ENCODE peak calls at places on chromosomes 13 and 19, in four cellular contexts. X is HEK293T; B is CD4-positive, alpha-beta T cell; S is non-pigmented ciliary epithelial cell. L is an unnamed sample.

GRCh38 chr13:46753917-46754316 is 43.0 kb downstream of the ESD start:
- DNase-seq in S (no peak), B (no peak), X (no peak), L (no peak)

GRCh38 chr19:34925278-34925855 is 1.3 kb upstream of the ZNF30 start:
- DNase-seq in S (no peak), X (no peak), B (no peak), L (no peak)

GRCh38 chr13:75360170-75360569 is 121.8 kb downstream of the TBC1D4 start:
- DNase-seq in B (no peak), S (no peak), X (no peak), L (no peak)

GRCh38 chr19:5403968-5404640 is 51.1 kb upstream of the ZNRF4 start:
- DNase-seq in B (peak; percentile 32), X (peak; percentile 85), S (peak; percentile 52), L (peak; percentile 30)

GRCh38 chr13:58397596-58398387 is 766.2 kb downstream of the PCDH17 start:
- DNase-seq in X (no peak), B (no peak), S (no peak), L (no peak)

GRCh38 chr19:33192010-33192409 is 2.1 kb upstream of the LRP3 start:
- DNase-seq in X (no peak), B (no peak), S (no peak), L (no peak)

GRCh38 chr13:29369060-29369743 is 226.3 kb downstream of the SLC7A1 start:
- DNase-seq in X (peak; percentile 32), B (no peak), S (peak; percentile 13), L (no peak)

GRCh38 chr13:43572601-43573360 is 214.0 kb downstream of the ENOX1 start:
- DNase-seq in S (no peak), X (no peak), B (no peak), L (no peak)

GRCh38 chr19:6222884-6223283 is 56.9 kb downstream of the MLLT1 start:
- DNase-seq in X (no peak), B (no peak), S (no peak), L (no peak)

GRCh38 chr13:45833242-45833641 is 18.3 kb downstream of the SIAH3 start:
- DNase-seq in S (no peak), B (no peak), X (no peak), L (no peak)

GRCh38 chr13:98927954-98928927 is 49.6 kb downstream of the DOCK9 start:
- DNase-seq in S (no peak), B (no peak), X (no peak), L (no peak)

GRCh38 chr13:111429064-111429558 is 108.7 kb downstream of the TEX29 start:
- DNase-seq in X (peak; percentile 49), S (no peak), B (peak; percentile 17), L (no peak)

GRCh38 chr13:60226507-60226906 is 62.8 kb upstream of the DIAPH3 start:
- DNase-seq in B (no peak), X (peak; percentile 25), S (no peak), L (no peak)

GRCh38 chr13:77565635-77566034 is 30.1 kb downstream of the SCEL start:
- DNase-seq in S (no peak), B (no peak), X (peak; percentile 55), L (peak; percentile 28)

GRCh38 chr19:50861496-50862286 is 7.0 kb downstream of the KLK3 start:
- DNase-seq in B (no peak), S (no peak), X (no peak), L (no peak)

GRCh38 chr19:10593820-10594637 is 6.9 kb upstream of the AP1M2 start:
- DNase-seq in S (no peak), X (no peak), B (no peak), L (no peak)

GRCh38 chr19:33282036-33282686 is 20.2 kb downstream of the CEBPA start:
- DNase-seq in B (no peak), S (no peak), X (no peak), L (no peak)

GRCh38 chr13:99500839-99501134 is 485 bp upstream of the TM9SF2 start:
- DNase-seq in X (no peak), B (no peak), S (no peak), L (no peak)

GRCh38 chr19:19306191-19306590 is 14.1 kb downstream of the SUGP1 start:
- DNase-seq in X (no peak), S (no peak), B (no peak), L (no peak)

GRCh38 chr19:29267701-29268100 is 54.8 kb upstream of the UQCRFS1 start:
- DNase-seq in B (no peak), S (no peak), X (no peak), L (no peak)

GRCh38 chr13:97205971-97206370 is 16.2 kb upstream of the MBNL2 start:
- DNase-seq in S (no peak), B (no peak), X (no peak), L (no peak)

GRCh38 chr19:3163230-3163886 is 15.2 kb upstream of the S1PR4 start:
- DNase-seq in S (no peak), B (peak; percentile 61), X (peak; percentile 88), L (peak; percentile 73)

GRCh38 chr19:3098141-3098514 is 4.0 kb downstream of the GNA11 start:
- DNase-seq in X (no peak), B (no peak), S (no peak), L (no peak)

GRCh38 chr13:24865158-24865557 is 101.2 kb downstream of the RNF17 start:
- DNase-seq in X (no peak), S (no peak), B (no peak), L (no peak)

GRCh38 chr19:10286803-10287737 is at the start of gene ICAM4:
- DNase-seq in B (no peak), X (peak; percentile 34), S (no peak), L (no peak)

GRCh38 chr19:57382806-57383488 is 6.7 kb upstream of the ZNF548 start:
- DNase-seq in S (no peak), X (no peak), B (no peak), L (no peak)

GRCh38 chr19:34733266-34733825 is 697 bp upstream of the ZNF181 start:
- DNase-seq in S (no peak), B (no peak), X (peak; percentile 32), L (no peak)

GRCh38 chr19:2032296-2032941 is 16.9 kb upstream of the BTBD2 start:
- DNase-seq in X (no peak), S (no peak), B (no peak), L (no peak)

GRCh38 chr13:32910530-32910929 is 105.7 kb upstream of the KL start:
- DNase-seq in B (no peak), X (no peak), S (no peak), L (no peak)

GRCh38 chr13:49084961-49085360 is 109.2 kb downstream of the FNDC3A start:
- DNase-seq in B (no peak), X (no peak), S (no peak), L (no peak)

GRCh38 chr19:343451-343931 is 1.1 kb downstream of the MIER2 start:
- DNase-seq in S (no peak), X (no peak), B (no peak), L (no peak)

GRCh38 chr13:54175470-54175869 is 1146.9 kb downstream of the OLFM4 start:
- DNase-seq in X (no peak), B (no peak), S (no peak), L (no peak)

GRCh38 chr13:75173457-75174356 is 308.3 kb downstream of the TBC1D4 start:
- DNase-seq in X (peak; percentile 89), B (no peak), S (no peak), L (no peak)